ENCODE peak calls at places on chromosomes 7 and 10, in five cellular contexts. P is IMR-90; S is CD4-positive, CD25-positive, alpha-beta regulatory T cell; R is HCT116; X is body of pancreas. Z is an unnamed sample.

GRCh38 chr7:505171-505570 is 14.5 kb downstream of the PDGFA start:
- DNase-seq in P (no peak), R (no peak), S (no peak), X (no peak), Z (no peak)

GRCh38 chr7:35004531-35005096 is 32.7 kb downstream of the DPY19L1 start:
- DNase-seq in R (peak; percentile 71), P (peak; percentile 35), X (no peak), S (no peak), Z (no peak)

GRCh38 chr10:78248651-78249464 is 215.2 kb downstream of the RPS24 start:
- DNase-seq in R (no peak), P (peak; percentile 82), X (no peak), S (no peak), Z (no peak)

GRCh38 chr7:139635521-139636240 is 112.2 kb downstream of the CLEC2L start:
- DNase-seq in X (no peak), R (no peak), P (no peak), S (peak; percentile 43), Z (peak; percentile 63)

GRCh38 chr10:97713351-97713827 is at the start of gene MARVELD1:
- DNase-seq in X (peak; percentile 33), P (peak; percentile 77), S (no peak), R (no peak), Z (no peak)

GRCh38 chr10:76763360-76763759 is 874.2 kb downstream of the KCNMA1 start:
- DNase-seq in X (no peak), P (no peak), S (no peak), R (no peak), Z (no peak)

GRCh38 chr10:48598243-48598935 is 6.5 kb downstream of the ARHGAP22 start:
- DNase-seq in X (no peak), P (no peak), S (no peak), R (no peak), Z (no peak)

GRCh38 chr10:70699659-70700174 is 27.4 kb downstream of the ADAMTS14 start:
- DNase-seq in R (no peak), X (no peak), S (no peak), P (no peak), Z (no peak)

GRCh38 chr10:78782441-78782840 is 286.3 kb upstream of the ZMIZ1 start:
- DNase-seq in S (no peak), X (no peak), P (no peak), R (no peak), Z (no peak)

GRCh38 chr10:91006001-91006751 is 85.3 kb upstream of the ANKRD1 start:
- DNase-seq in P (peak; percentile 79), R (peak; percentile 51), X (peak; percentile 63), S (peak; percentile 80), Z (peak; percentile 47)

DNA sequence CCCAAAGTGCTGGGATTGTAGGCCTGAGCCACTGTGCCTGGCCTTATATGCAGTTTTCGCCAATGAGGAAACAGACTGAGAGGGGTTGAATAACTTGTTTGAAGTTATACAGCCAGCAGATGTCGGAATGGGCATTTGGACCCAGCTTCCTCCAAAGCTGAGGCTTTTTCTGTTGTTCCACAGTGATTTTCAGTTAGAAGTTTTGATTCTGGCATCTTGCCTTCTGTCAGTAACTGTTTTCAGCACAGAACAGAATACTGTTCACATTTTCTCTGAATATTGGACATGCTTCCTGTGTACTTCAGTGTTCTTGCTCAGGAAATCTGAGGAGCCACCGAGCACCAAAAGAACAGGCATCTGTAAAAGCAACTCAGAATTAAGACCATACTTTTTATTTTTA is 287.2 kb downstream of the CAMK1D start:
- DNase-seq in P (no peak), S (no peak), X (no peak), R (no peak), Z (no peak)
- H3K27ac ChIP-seq in P (no peak overlapping the region), S (no peak overlapping the region), X (no peak overlapping the region), R (no peak overlapping the region), Z (no peak overlapping the region)

DNA sequence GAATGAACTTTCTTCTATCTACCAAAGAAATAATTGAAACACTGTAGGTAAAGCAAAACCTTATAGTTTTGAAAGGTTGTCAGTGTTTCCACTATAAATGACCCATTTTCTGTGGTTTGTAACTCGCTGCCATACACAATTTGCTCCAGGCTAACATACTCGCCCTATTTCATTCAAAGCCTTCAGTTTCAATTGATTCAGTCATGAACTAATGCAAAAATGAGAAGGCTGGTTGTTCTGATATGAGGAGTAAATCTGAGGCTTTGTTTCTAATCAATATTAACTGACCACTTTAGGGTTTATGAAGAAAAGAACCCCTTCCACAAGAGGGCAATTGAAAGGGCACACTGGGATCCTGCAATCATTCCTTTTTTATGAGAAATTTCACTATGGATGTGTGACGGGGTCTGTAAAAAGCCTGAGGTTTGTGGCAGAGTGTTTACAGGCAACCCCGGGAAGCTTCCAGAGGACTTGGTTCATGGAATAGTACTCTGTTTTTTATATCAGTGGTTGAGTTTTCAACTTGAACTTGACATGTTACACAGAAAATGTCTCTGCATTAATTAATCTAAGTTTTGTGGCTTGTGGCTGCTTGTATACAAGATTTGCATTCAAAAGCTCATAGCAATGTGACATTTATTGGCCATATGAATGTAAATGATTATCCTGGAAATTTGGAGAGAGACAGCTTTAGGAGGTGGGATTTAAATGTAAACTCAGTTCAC is 133.2 kb downstream of the NRP1 start:
- DNase-seq in R (no peak), P (no peak), S (no peak), X (no peak), Z (no peak)
- H3K27ac ChIP-seq in R (no peak overlapping the region), P (no peak overlapping the region), S (no peak overlapping the region), X (no peak overlapping the region), Z (no peak overlapping the region)

DNA sequence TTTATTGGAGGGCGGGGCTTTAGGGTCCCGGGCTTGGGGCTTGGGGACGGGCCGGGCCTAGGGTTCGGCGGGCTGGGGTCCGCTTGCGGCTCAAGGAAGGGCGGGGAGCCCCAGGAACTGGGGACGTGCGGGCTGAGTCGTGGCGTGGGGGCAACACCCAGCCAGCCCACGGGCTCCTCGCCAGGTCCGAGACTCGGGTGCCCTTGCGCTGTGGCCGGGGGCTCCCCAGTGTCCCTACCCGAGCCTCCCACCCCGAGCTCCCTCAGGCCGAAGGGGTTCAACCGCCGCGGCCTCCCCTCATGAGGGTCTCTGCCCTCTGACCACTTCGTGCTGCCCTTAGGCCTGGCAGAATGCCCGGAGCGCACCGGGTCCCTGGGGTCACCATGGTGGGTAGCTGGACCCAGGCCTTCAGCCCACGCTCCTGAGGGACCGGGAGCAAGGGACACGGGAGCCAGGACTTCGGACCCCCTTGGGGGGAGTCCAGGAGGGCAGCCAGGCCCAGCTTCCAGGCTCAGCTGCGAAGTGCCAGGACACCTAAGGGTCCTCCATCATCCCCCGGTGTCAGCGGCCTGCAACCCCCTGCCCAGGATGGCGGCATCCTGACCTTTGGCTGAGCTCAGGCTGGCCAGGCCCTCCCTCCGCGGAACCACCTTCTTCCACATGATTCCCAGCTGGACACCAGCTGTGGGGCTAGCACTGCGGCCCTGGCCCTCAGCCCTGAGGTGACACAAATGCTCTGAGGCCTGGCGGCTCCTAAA is 522 bp upstream of the FUOM start:
- DNase-seq in R (no peak), X (peak; percentile 45), P (no peak), S (no peak), Z (no peak)
- H3K27ac ChIP-seq in R (no peak overlapping the region), X (peak overlapping the region; percentile 66), P (no peak overlapping the region), S (no peak overlapping the region), Z (no peak overlapping the region)

GRCh38 chr10:104300736-104301292 is 31.8 kb downstream of the GSTO2 start:
- DNase-seq in X (peak; percentile 60), P (peak; percentile 99), R (no peak), S (peak; percentile 41), Z (no peak)

GRCh38 chr10:104300002-104300735 is 31.2 kb downstream of the GSTO2 start:
- DNase-seq in X (no peak), R (no peak), S (no peak), P (peak; percentile 100), Z (no peak)

GRCh38 chr10:104296687-104297436 is 27.9 kb downstream of the GSTO2 start:
- DNase-seq in X (no peak), R (no peak), S (no peak), P (no peak), Z (no peak)

GRCh38 chr10:104299031-104299904 is 30.3 kb downstream of the GSTO2 start:
- DNase-seq in R (no peak), P (peak; percentile 94), S (no peak), X (no peak), Z (no peak)

DNA sequence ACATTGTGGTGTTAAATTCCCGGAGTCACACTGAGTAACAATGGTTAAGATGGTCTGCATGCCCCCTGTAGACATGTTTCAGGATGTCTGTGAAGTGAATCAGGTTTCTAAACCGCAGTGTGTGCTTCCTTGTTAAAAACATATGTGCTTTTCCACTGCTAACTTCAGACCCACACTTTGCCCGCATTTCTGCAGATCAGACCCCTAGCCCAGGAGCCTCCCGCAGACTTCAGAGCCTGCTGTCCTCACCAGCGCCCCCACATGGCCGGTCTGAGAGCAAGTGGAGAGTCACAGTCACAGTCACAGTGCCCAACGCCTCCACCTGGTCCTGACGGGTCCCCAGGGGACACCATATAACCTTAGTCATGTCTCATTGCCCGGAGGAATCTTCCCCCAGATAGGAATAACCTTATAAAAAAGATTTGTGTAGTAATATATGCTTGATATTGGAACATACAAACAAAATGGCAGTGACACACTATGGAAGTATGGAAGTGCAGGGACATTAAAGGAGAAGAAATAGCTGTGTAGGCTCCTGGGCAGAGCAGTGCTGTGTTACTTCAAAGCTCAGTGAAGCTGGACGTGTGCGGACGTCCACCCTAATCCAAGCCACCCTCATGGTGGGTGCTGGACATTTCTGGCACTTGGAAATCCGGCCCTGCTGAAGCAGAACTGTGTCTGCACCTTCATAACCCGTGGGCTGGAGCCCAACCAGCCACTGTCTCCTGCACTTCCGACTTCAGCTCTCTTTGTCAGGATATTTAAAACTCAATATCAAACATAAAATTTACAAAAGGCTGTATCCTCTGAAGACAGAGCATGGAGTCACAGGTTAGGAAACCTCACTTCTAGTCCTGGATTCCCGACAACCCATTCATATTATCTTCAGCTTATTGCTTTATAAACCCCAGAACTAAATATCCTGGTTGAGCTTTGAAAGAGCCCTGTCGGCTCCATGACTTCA is 29.0 kb downstream of the GSTO2 start:
- DNase-seq in S (peak; percentile 24), R (no peak), P (peak; percentile 89), X (no peak), Z (no peak)
- H3K27ac ChIP-seq in S (no peak overlapping the region), R (no peak overlapping the region), P (peak overlapping the region; percentile 81), X (no peak overlapping the region), Z (no peak overlapping the region)

DNA sequence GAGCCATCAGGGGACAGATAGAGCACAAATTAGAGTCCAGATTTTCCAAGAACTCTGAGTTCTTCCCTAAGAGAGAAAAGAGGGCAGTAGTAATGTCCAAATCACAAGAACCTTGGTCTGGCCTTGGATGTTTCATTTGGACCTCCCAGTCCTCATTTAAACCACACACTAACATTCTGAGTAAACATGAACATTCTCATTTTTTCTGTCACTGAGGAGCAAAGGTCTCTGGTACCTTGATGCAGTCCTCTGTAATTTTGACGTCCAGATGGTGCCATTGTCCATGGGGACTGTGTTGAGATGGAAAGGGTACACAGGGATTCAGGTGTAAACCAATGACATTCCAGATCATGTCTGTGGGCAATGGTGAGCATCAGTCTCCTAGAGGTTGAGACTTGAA is 225.4 kb upstream of the PHYHIPL start:
- DNase-seq in P (no peak), S (no peak), R (no peak), X (no peak), Z (no peak)
- H3K27ac ChIP-seq in P (no peak overlapping the region), S (no peak overlapping the region), R (no peak overlapping the region), X (no peak overlapping the region), Z (no peak overlapping the region)

DNA sequence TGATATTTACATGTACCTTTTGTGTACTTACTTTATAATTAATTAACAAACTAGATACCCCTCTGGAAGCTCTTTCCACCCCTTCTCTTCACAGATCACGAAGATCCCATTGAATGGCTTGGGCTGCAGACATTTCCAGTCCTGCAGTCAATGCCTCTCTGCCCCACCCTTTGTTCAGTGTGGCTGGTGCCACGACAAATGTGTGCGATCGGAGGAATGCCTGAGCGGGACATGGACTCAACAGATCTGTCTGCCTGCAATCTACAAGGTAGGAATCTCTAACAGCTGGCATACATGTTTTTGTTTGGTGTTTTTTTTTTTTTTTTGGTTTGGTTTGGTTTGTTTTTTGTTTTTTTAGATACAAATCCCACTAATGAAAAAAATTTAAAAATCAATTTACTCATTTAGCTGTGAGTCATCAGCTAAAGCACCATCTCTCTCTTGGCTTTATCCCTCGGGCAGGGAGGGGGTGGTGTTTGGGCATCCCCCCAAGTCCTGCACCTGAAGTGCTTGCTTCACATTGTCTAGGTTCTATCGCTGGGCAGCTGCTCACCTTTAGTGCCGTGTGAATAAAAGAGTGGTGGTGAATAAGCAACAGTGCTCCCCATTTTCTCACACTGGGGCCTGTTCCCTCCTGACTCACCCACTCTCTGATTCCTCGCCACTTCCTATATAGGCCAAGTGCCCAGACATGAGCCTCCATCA is 68.9 kb downstream of the MET start:
- DNase-seq in X (no peak), P (no peak), R (no peak), S (no peak), Z (no peak)
- H3K27ac ChIP-seq in X (no peak overlapping the region), P (peak overlapping the region; percentile 25), R (no peak overlapping the region), S (no peak overlapping the region), Z (no peak overlapping the region)

Z was measured in CD4-positive, alpha-beta T cell.